ENCODE peak calls at places on chromosome 15, in ten cellular contexts. B, J, Y, G, R, N, D, X, V and L are unnamed samples.

GRCh38 chr15:68335251-68335650 is 57.7 kb downstream of the FEM1B start:
- DNase-seq in B (no peak), J (no peak), Y (no peak), G (no peak), R (peak), N (no peak), D (peak), X (no peak), V (no peak), L (no peak)

GRCh38 chr15:58520936-58521292 is 89.1 kb downstream of the LIPC start:
- DNase-seq in B (no peak), J (peak), Y (no peak), G (no peak), R (no peak), N (no peak), D (no peak), X (no peak), V (no peak), L (no peak)

GRCh38 chr15:100284701-100285100 is 57.1 kb downstream of the ADAMTS17 start:
- DNase-seq in B (peak), J (no peak), Y (no peak), G (no peak), R (peak), N (no peak), D (peak), X (peak), V (peak), L (no peak)

GRCh38 chr15:101004500-101004899 is 85.3 kb downstream of the LRRK1 start:
- DNase-seq in B (no peak), J (no peak), Y (no peak), G (no peak), R (no peak), N (no peak), D (no peak), X (no peak), V (peak), L (no peak)

GRCh38 chr15:73887481-73887880 is 14.1 kb downstream of the TBC1D21 start:
- DNase-seq in B (no peak), J (no peak), Y (no peak), G (no peak), R (no peak), N (no peak), D (no peak), X (no peak), V (no peak), L (no peak)

GRCh38 chr15:98503970-98504369 is 144.4 kb upstream of the IGF1R start:
- DNase-seq in B (no peak), J (no peak), Y (no peak), G (no peak), R (no peak), N (no peak), D (no peak), X (peak), V (no peak), L (no peak)

GRCh38 chr15:74870496-74871213 is 2.5 kb downstream of the SCAMP2 start:
- DNase-seq in B (no peak), J (no peak), Y (peak), G (no peak), R (no peak), N (no peak), D (no peak), X (peak), V (no peak), L (no peak)

GRCh38 chr15:52351206-52351907 is 55.8 kb upstream of the MYO5C start:
- DNase-seq in B (no peak), J (no peak), Y (no peak), G (no peak), R (no peak), N (peak), D (no peak), X (peak), V (no peak), L (no peak)

GRCh38 chr15:85010472-85011209 is 29.0 kb downstream of the PDE8A start:
- DNase-seq in B (no peak), J (no peak), Y (no peak), G (no peak), R (no peak), N (no peak), D (no peak), X (peak), V (no peak), L (no peak)

GRCh38 chr15:91182096-91182495 is 82.0 kb downstream of the SV2B start:
- DNase-seq in B (no peak), J (no peak), Y (no peak), G (no peak), R (no peak), N (no peak), D (no peak), X (no peak), V (no peak), L (no peak)

GRCh38 chr15:28992340-28992864 is 106.6 kb downstream of the APBA2 start:
- DNase-seq in B (no peak), J (no peak), Y (no peak), G (no peak), R (no peak), N (no peak), D (no peak), X (no peak), V (no peak), L (no peak)

GRCh38 chr15:75989045-75989444 is 23.2 kb downstream of the NRG4 start:
- DNase-seq in B (no peak), J (no peak), Y (no peak), G (no peak), R (no peak), N (no peak), D (no peak), X (no peak), V (no peak), L (no peak)

GRCh38 chr15:35427091-35427490 is 118.9 kb downstream of the DPH6 start:
- DNase-seq in B (no peak), J (no peak), Y (peak), G (no peak), R (peak), N (no peak), D (no peak), X (peak), V (no peak), L (no peak)

GRCh38 chr15:42077680-42078079 is 16.7 kb downstream of the PLA2G4D start:
- DNase-seq in B (peak), J (no peak), Y (no peak), G (no peak), R (no peak), N (no peak), D (no peak), X (no peak), V (no peak), L (no peak)

GRCh38 chr15:44490628-44491027 is 46.3 kb upstream of the EIF3J start:
- DNase-seq in B (no peak), J (no peak), Y (peak), G (no peak), R (peak), N (no peak), D (no peak), X (no peak), V (no peak), L (no peak)

GRCh38 chr15:96402403-96402802 is 71.9 kb downstream of the NR2F2 start:
- DNase-seq in B (no peak), J (no peak), Y (no peak), G (no peak), R (no peak), N (no peak), D (no peak), X (no peak), V (no peak), L (no peak)

GRCh38 chr15:45386420-45386819 is 8.1 kb upstream of the GATM start:
- DNase-seq in B (no peak), J (no peak), Y (peak), G (no peak), R (no peak), N (no peak), D (peak), X (no peak), V (no peak), L (no peak)

GRCh38 chr15:101028772-101029438 is 109.7 kb downstream of the LRRK1 start:
- DNase-seq in B (peak), J (no peak), Y (no peak), G (no peak), R (no peak), N (no peak), D (no peak), X (no peak), V (peak), L (no peak)

GRCh38 chr15:77497108-77497737 is 76.5 kb downstream of the HMG20A start:
- DNase-seq in B (no peak), J (peak), Y (no peak), G (no peak), R (peak), N (no peak), D (peak), X (peak), V (peak), L (no peak)

GRCh38 chr15:71688509-71689094 is 121.8 kb upstream of the NR2E3 start:
- DNase-seq in B (no peak), J (no peak), Y (no peak), G (no peak), R (no peak), N (no peak), D (no peak), X (no peak), V (no peak), L (no peak)

GRCh38 chr15:29726553-29726952 is 95.7 kb downstream of the TJP1 start:
- DNase-seq in B (no peak), J (no peak), Y (no peak), G (no peak), R (no peak), N (no peak), D (no peak), X (no peak), V (no peak), L (no peak)

GRCh38 chr15:44801368-44801767 is 65.0 kb downstream of the TRIM69 start:
- DNase-seq in B (no peak), J (no peak), Y (no peak), G (no peak), R (no peak), N (no peak), D (no peak), X (peak), V (no peak), L (no peak)

GRCh38 chr15:52392008-52392687 is 96.5 kb upstream of the MYO5C start:
- DNase-seq in B (no peak), J (no peak), Y (peak), G (no peak), R (peak), N (no peak), D (no peak), X (peak), V (no peak), L (no peak)

GRCh38 chr15:57079907-57080750 is 161.7 kb downstream of the TCF12 start:
- DNase-seq in B (no peak), J (no peak), Y (no peak), G (no peak), R (no peak), N (no peak), D (no peak), X (no peak), V (no peak), L (no peak)

GRCh38 chr15:53837263-53837662 is 77.8 kb upstream of the WDR72 start:
- DNase-seq in B (peak), J (no peak), Y (peak), G (no peak), R (no peak), N (peak), D (peak), X (no peak), V (peak), L (no peak)

GRCh38 chr15:45064386-45064785 is 41.4 kb downstream of the SORD start:
- DNase-seq in B (no peak), J (no peak), Y (no peak), G (no peak), R (peak), N (no peak), D (no peak), X (peak), V (no peak), L (no peak)

GRCh38 chr15:69592954-69593353 is 140.3 kb downstream of the RPLP1 start:
- DNase-seq in B (no peak), J (no peak), Y (no peak), G (no peak), R (no peak), N (no peak), D (no peak), X (no peak), V (no peak), L (no peak)

GRCh38 chr15:90046289-90046688 is 45.2 kb downstream of the ZNF710 start:
- DNase-seq in B (no peak), J (no peak), Y (no peak), G (no peak), R (no peak), N (no peak), D (no peak), X (no peak), V (no peak), L (no peak)

GRCh38 chr15:70604671-70605070 is 158.7 kb downstream of the UACA start:
- DNase-seq in B (no peak), J (no peak), Y (peak), G (no peak), R (peak), N (no peak), D (peak), X (peak), V (no peak), L (no peak)

GRCh38 chr15:96947296-96947695 is 616.8 kb downstream of the NR2F2 start:
- DNase-seq in B (no peak), J (no peak), Y (no peak), G (no peak), R (no peak), N (no peak), D (no peak), X (no peak), V (no peak), L (no peak)

DNA sequence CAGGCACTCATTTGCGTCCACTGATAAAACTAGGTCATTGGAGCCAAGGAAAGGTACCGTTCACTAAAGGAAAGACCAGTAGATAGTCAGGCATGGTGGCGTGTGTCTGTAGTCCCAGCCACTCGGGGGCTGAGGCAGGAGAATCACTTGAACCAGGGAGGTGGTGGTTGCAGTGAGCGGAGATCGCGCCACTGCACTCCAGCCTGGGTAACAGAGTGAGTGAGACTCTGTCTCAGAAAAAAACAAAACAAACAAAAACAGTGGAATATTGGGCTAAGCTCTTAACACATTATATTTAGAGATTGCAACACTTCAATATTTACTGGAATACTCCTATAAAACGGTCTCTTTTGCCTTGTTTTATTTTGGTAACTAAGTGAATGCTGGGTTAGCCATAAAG is 17.4 kb downstream of the MAP2K1 start:
- DNase-seq in B (no peak), J (no peak), Y (no peak), G (no peak), R (no peak), N (peak), D (no peak), X (no peak), V (no peak), L (no peak)
- H3K4me3 ChIP-seq in B (no peak), J (no peak), Y (no peak), G (no peak), R (no peak), N (no peak), D (no peak), X (no peak), V (no peak), L (no peak)

GRCh38 chr15:95325763-95326688 is 1004.5 kb upstream of the NR2F2 start:
- DNase-seq in B (no peak), J (no peak), Y (no peak), G (no peak), R (peak), N (no peak), D (no peak), X (peak), V (no peak), L (no peak)
- TF ChIP-seq CTCF in B (no peak), J (no peak), Y (no peak), G (no peak), R (no peak), N (no peak), D (no peak), X (peak), V (no peak), L (no peak)

GRCh38 chr15:88645171-88646087 is 6.6 kb downstream of the ISG20 start:
- DNase-seq in B (no peak), J (no peak), Y (no peak), G (peak), R (no peak), N (peak), D (no peak), X (no peak), V (no peak), L (no peak)
- H3K4me3 ChIP-seq in B (no peak), J (no peak), Y (no peak), G (no peak), R (no peak), N (no peak), D (no peak), X (no peak), V (no peak), L (no peak)

DNA sequence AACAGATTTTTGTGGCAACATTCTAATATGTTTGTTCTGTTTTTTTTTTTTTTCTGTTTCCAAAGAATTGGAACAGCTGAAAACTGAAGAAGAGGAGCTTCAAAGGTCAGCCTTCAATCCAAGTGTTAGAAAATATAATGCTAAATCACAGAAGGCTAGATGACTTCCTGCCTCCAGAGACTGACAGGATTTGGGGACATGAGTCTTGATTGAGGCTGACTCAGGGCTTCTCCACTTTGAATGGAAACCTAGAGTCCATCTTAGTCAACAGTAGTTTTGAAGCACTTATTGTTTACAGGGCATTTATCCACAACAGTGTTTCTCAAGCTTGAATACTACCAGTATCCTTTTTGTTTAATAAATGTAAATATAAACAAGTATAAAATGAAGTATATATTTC is 44.5 kb upstream of the RAD51 start:
- DNase-seq in B (no peak), J (no peak), Y (no peak), G (no peak), R (no peak), N (no peak), D (no peak), X (no peak), V (no peak), L (no peak)
- TF ChIP-seq CTCF in B (no peak), J (no peak), Y (no peak), G (no peak), R (no peak), N (no peak), D (no peak), X (no peak), V (no peak), L (no peak)

GRCh38 chr15:31367021-31367729 is 40.5 kb downstream of the KLF13 start:
- DNase-seq in B (no peak), J (no peak), Y (no peak), G (no peak), R (no peak), N (peak), D (no peak), X (no peak), V (no peak), L (no peak)

GRCh38 chr15:31367730-31368344 is 41.2 kb downstream of the KLF13 start:
- DNase-seq in B (no peak), J (no peak), Y (no peak), G (no peak), R (no peak), N (no peak), D (no peak), X (no peak), V (peak), L (no peak)

GRCh38 chr15:31365032-31365654 is 38.5 kb downstream of the KLF13 start:
- DNase-seq in B (no peak), J (no peak), Y (no peak), G (no peak), R (no peak), N (no peak), D (no peak), X (no peak), V (no peak), L (no peak)

GRCh38 chr15:31365655-31366127 is 39.1 kb downstream of the KLF13 start:
- DNase-seq in B (peak), J (peak), Y (peak), G (peak), R (peak), N (peak), D (peak), X (peak), V (peak), L (peak)

GRCh38 chr15:31366169-31366734 is 39.6 kb downstream of the KLF13 start:
- DNase-seq in B (peak), J (peak), Y (no peak), G (no peak), R (no peak), N (no peak), D (peak), X (peak), V (peak), L (no peak)
- H3K4me3 ChIP-seq in B (no peak), J (no peak), Y (no peak), G (peak), R (no peak), N (peak), D (peak), X (peak), V (peak), L (no peak)

DNA sequence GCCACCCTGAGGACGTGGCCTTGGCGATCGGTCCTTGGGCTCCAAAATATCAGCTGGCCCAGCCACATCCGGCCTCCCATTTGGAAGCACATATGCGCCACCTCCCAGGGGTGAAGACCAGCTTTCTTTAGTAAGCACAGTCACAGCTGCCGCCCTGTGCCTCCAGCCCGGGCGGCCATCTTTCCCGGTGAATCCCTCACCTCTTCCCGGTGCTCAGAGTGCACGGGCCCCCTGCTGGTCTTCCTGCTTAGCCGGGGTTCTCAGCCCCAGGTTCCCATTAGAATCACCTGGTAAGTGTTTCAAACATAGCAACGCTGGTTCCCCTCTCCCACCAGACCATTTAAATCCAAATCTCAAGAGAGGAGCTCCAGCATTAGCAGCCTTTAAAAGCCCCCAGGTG is 232.2 kb downstream of the VPS13C start:
- DNase-seq in B (no peak), J (peak), Y (no peak), G (no peak), R (no peak), N (no peak), D (no peak), X (no peak), V (no peak), L (no peak)
- TF ChIP-seq CTCF in B (no peak), J (peak), Y (no peak), G (no peak), R (no peak), N (no peak), D (no peak), X (no peak), V (no peak), L (no peak)